ENCODE peak calls at places on chromosome 13, in eight cellular contexts. F is fibroblast of the aortic adventitia, V is transverse colon, E is uterus, W is foreskin fibroblast, X is PC-3, K is psoas muscle, U is astrocyte of the spinal cord. I is an unnamed sample.

GRCh38 chr13:62875118-62875640 is 1459.5 kb upstream of the PCDH20 start:
- DNase-seq in F (no peak), V (no peak), E (no peak), W (peak), X (peak), K (no peak), U (peak), I (no peak)

GRCh38 chr13:30840515-30840914 is 65.6 kb upstream of the MEDAG start:
- DNase-seq in F (no peak), V (no peak), E (no peak), W (peak), X (no peak), K (no peak), U (no peak), I (no peak)

GRCh38 chr13:25095862-25096453 is at the start of gene PABPC3:
- DNase-seq in F (no peak), V (no peak), E (no peak), W (peak), X (no peak), K (no peak), U (peak), I (no peak)

GRCh38 chr13:110005563-110005962 is 219.2 kb upstream of the IRS2 start:
- DNase-seq in F (no peak), V (no peak), E (no peak), W (peak), X (no peak), K (no peak), U (no peak), I (no peak)

GRCh38 chr13:110244096-110244830 is 62.7 kb downstream of the COL4A1 start:
- DNase-seq in F (peak), V (no peak), E (no peak), W (peak), X (no peak), K (no peak), U (no peak), I (no peak)

GRCh38 chr13:30847697-30848307 is 58.3 kb upstream of the MEDAG start:
- DNase-seq in F (peak), V (no peak), E (peak), W (peak), X (no peak), K (no peak), U (peak), I (peak)

GRCh38 chr13:26707122-26708006 is 53.2 kb downstream of the GPR12 start:
- DNase-seq in F (peak), V (no peak), E (no peak), W (peak), X (peak), K (no peak), U (peak), I (no peak)

GRCh38 chr13:60398438-60398891 is 1.4 kb downstream of the TDRD3 start:
- DNase-seq in F (peak), V (no peak), E (no peak), W (peak), X (no peak), K (no peak), U (no peak), I (no peak)

GRCh38 chr13:108034909-108035308 is 180.4 kb downstream of the LIG4 start:
- DNase-seq in F (no peak), V (no peak), E (no peak), W (no peak), X (no peak), K (no peak), U (no peak), I (no peak)

GRCh38 chr13:99617474-99618255 is 116.4 kb downstream of the TM9SF2 start:
- DNase-seq in F (peak), V (peak), E (peak), W (peak), X (peak), K (peak), U (peak), I (no peak)

GRCh38 chr13:24228852-24229458 is 68.4 kb downstream of the SPATA13 start:
- DNase-seq in F (peak), V (no peak), E (no peak), W (peak), X (peak), K (no peak), U (peak), I (peak)

GRCh38 chr13:21973437-21974125 is 302.7 kb downstream of the FGF9 start:
- DNase-seq in F (no peak), V (no peak), E (no peak), W (no peak), X (no peak), K (no peak), U (no peak), I (no peak)

GRCh38 chr13:47213057-47213456 is 316.2 kb upstream of the HTR2A start:
- DNase-seq in F (peak), V (no peak), E (no peak), W (no peak), X (peak), K (no peak), U (no peak), I (no peak)

GRCh38 chr13:59494560-59494970 is 669.2 kb downstream of the DIAPH3 start:
- DNase-seq in F (peak), V (no peak), E (no peak), W (peak), X (no peak), K (no peak), U (peak), I (peak)

GRCh38 chr13:86976521-86977324 is 694.4 kb upstream of the SLITRK5 start:
- DNase-seq in F (peak), V (no peak), E (no peak), W (no peak), X (peak), K (no peak), U (peak), I (no peak)

GRCh38 chr13:94967183-94968039 is 255.1 kb upstream of the SOX21 start:
- DNase-seq in F (peak), V (no peak), E (no peak), W (peak), X (peak), K (peak), U (peak), I (no peak)

GRCh38 chr13:85853901-85854663 is 54.9 kb upstream of the SLITRK6 start:
- DNase-seq in F (no peak), V (no peak), E (no peak), W (no peak), X (no peak), K (no peak), U (no peak), I (no peak)

GRCh38 chr13:74210693-74211393 is 76.6 kb upstream of the KLF12 start:
- DNase-seq in F (peak), V (no peak), E (no peak), W (peak), X (peak), K (no peak), U (peak), I (no peak)

GRCh38 chr13:32246468-32246867 is 68.7 kb downstream of the ZAR1L start:
- DNase-seq in F (peak), V (peak), E (peak), W (peak), X (peak), K (peak), U (peak), I (peak)

GRCh38 chr13:23567792-23568480 is 2.3 kb upstream of the TNFRSF19 start:
- DNase-seq in F (no peak), V (no peak), E (no peak), W (peak), X (peak), K (no peak), U (no peak), I (no peak)

GRCh38 chr13:110551284-110551683 is 10.2 kb downstream of the RAB20 start:
- DNase-seq in F (no peak), V (no peak), E (no peak), W (no peak), X (no peak), K (no peak), U (no peak), I (no peak)

GRCh38 chr13:46149272-46150133 is 32.5 kb downstream of the LCP1 start:
- DNase-seq in F (peak), V (no peak), E (no peak), W (no peak), X (peak), K (no peak), U (peak), I (peak)
- H3K4me3 ChIP-seq in F (no peak), V (no peak), E (no peak), W (no peak), X (no peak), K (no peak), U (no peak), I (no peak)

GRCh38 chr13:65111223-65111622 is 2118.9 kb downstream of the PCDH9 start:
- DNase-seq in F (no peak), V (no peak), E (no peak), W (no peak), X (no peak), K (no peak), U (no peak), I (no peak)
- H3K4me3 ChIP-seq in F (no peak), V (no peak), E (no peak), W (no peak), X (no peak), K (no peak), U (no peak), I (no peak)

DNA sequence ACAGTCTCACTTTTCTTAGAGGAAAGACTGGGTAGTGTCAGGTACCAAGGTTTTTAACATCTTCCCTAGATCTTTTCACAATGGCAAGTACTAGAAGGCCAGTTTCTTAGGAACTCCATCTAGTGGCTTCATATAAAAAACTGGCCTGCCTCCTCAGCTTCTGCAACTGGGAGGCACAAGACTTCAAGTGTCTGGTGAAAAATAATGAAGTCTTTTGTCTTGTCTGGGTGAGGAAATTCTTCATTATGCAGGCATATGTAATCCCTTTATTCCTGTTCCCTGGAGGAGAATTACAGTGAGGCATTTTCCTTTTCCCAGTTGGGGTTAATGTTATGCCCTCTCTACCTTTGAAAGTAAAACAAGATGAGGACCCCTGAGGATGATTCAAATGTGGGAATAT is 300.5 kb downstream of the NALCN start:
- DNase-seq in F (peak), V (no peak), E (no peak), W (peak), X (peak), K (no peak), U (peak), I (no peak)
- H3K4me3 ChIP-seq in F (no peak), V (no peak), E (no peak), W (no peak), X (no peak), K (no peak), U (no peak), I (no peak)

DNA sequence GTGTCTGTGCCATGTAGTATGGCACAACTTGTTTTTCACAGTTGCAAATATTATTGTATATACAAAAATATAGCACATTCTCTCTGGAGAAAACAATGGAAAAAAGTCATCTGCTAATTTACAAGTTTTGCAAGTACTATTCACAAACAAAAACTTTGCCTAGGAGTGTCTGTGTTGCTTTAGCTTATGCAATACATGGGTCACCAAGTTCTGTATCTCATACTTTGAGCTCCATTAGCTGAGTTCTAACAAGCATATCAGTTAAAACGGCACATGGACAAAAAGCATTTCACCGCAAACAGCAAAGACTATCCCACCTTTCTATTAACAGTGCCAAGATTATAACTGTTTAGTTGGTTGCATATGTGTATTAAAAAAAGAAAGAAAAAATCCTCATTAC is 4.6 kb downstream of the SPRY2 start:
- DNase-seq in F (peak), V (no peak), E (no peak), W (no peak), X (no peak), K (no peak), U (peak), I (no peak)
- H3K4me3 ChIP-seq in F (peak), V (peak), E (peak), W (peak), X (peak), K (peak), U (peak), I (peak)

GRCh38 chr13:42876270-42876714 is 94.9 kb downstream of the FAM216B start:
- DNase-seq in F (no peak), V (no peak), E (no peak), W (no peak), X (no peak), K (no peak), U (peak), I (no peak)

GRCh38 chr13:42878721-42879120 is 97.3 kb downstream of the FAM216B start:
- DNase-seq in F (peak), V (no peak), E (no peak), W (no peak), X (no peak), K (no peak), U (peak), I (no peak)

GRCh38 chr13:42880241-42880640 is 98.9 kb downstream of the FAM216B start:
- DNase-seq in F (peak), V (no peak), E (peak), W (no peak), X (no peak), K (no peak), U (no peak), I (no peak)

GRCh38 chr13:42875448-42876269 is 94.3 kb downstream of the FAM216B start:
- DNase-seq in F (peak), V (no peak), E (no peak), W (peak), X (no peak), K (no peak), U (peak), I (no peak)

GRCh38 chr13:42876810-42877550 is 95.6 kb downstream of the FAM216B start:
- DNase-seq in F (peak), V (no peak), E (no peak), W (peak), X (peak), K (no peak), U (peak), I (peak)
- H3K4me3 ChIP-seq in F (no peak), V (no peak), E (no peak), W (no peak), X (no peak), K (no peak), U (no peak), I (no peak)

GRCh38 chr13:112983428-112984196 is 14.6 kb downstream of the MCF2L start:
- DNase-seq in F (no peak), V (peak), E (no peak), W (no peak), X (no peak), K (no peak), U (no peak), I (no peak)

GRCh38 chr13:112986470-112986869 is 17.5 kb downstream of the MCF2L start:
- DNase-seq in F (no peak), V (no peak), E (no peak), W (no peak), X (no peak), K (no peak), U (no peak), I (no peak)

GRCh38 chr13:112984501-112984900 is 15.5 kb downstream of the MCF2L start:
- DNase-seq in F (no peak), V (no peak), E (no peak), W (no peak), X (no peak), K (no peak), U (no peak), I (no peak)

GRCh38 chr13:112985803-112986408 is 16.9 kb downstream of the MCF2L start:
- DNase-seq in F (no peak), V (no peak), E (no peak), W (no peak), X (no peak), K (no peak), U (no peak), I (no peak)

GRCh38 chr13:112984954-112985802 is 16.2 kb downstream of the MCF2L start:
- DNase-seq in F (no peak), V (peak), E (no peak), W (no peak), X (no peak), K (no peak), U (no peak), I (no peak)
- H3K4me3 ChIP-seq in F (no peak), V (peak), E (no peak), W (no peak), X (no peak), K (peak), U (no peak), I (no peak)

GRCh38 chr13:75489502-75490263 is 7.7 kb upstream of the TBC1D4 start:
- DNase-seq in F (peak), V (peak), E (no peak), W (peak), X (peak), K (no peak), U (peak), I (no peak)
- H3K4me3 ChIP-seq in F (no peak), V (no peak), E (no peak), W (no peak), X (peak), K (no peak), U (no peak), I (no peak)

GRCh38 chr13:49220856-49221614 is 897 bp downstream of the MLNR start:
- DNase-seq in F (no peak), V (no peak), E (no peak), W (peak), X (no peak), K (no peak), U (no peak), I (no peak)
- H3K4me3 ChIP-seq in F (no peak), V (peak), E (peak), W (no peak), X (no peak), K (peak), U (no peak), I (no peak)

DNA sequence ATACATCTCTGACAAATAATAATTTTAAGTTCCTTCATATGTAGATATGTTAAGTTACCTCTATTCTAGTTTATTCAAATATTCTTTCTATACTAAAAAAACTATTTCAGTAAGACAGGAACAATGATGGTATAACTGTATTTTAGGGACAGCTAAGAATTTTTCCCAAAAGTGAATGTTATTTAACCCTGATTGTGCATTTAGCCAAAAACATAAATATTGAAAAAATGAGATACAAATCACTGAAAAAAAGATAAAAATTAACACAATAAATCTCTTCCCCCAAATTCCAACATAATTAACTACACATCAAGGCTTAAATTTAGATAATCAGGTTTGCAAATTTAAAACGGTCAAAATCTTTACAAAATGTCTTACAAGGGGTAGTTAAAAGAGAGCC is 58.1 kb downstream of the KCNRG start:
- DNase-seq in F (peak), V (no peak), E (no peak), W (no peak), X (no peak), K (no peak), U (peak), I (no peak)
- H3K4me3 ChIP-seq in F (no peak), V (no peak), E (no peak), W (no peak), X (no peak), K (no peak), U (no peak), I (no peak)

DNA sequence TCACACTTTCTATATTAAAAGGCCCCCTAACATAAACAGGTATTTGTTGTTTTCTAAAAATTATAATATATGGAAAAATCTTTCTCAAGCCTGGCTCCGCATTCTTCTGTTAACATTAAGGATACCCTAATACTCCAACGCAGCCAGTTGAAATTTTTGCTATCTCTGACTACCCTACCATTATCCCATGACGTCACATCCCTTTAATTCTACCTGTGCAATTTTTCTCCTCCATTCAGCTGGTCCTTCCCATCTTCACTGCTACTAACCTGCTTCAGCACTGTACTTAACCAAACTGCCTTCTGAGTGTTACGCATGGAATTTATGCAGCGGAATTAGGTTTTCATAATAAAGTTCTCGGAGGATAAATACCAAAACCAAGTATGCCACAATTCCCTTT is 1.0 kb downstream of the MRPS31 start:
- DNase-seq in F (no peak), V (no peak), E (no peak), W (no peak), X (no peak), K (no peak), U (no peak), I (no peak)
- H3K4me3 ChIP-seq in F (peak), V (peak), E (peak), W (peak), X (peak), K (peak), U (peak), I (peak)